ENCODE peak calls at places on chromosomes 1 and 21, in four cellular contexts. One of them, this sample, is unnamed.

GRCh38 chr1:172699111-172699510 is 40.2 kb downstream of the FASLG start:
- DNase-seq in HL-60: peak; percentile 27
- DNase-seq in K562: no peak
- DNase-seq in GM12878: peak; percentile 17
- DNase-seq in this sample: no peak

GRCh38 chr21:44916965-44917364 is 3.7 kb downstream of the ITGB2 start:
- DNase-seq in HL-60: no peak
- DNase-seq in K562: no peak
- DNase-seq in GM12878: no peak
- DNase-seq in this sample: no peak

GRCh38 chr1:70142120-70142519 is 63.3 kb downstream of the LRRC40 start:
- DNase-seq in HL-60: no peak
- DNase-seq in K562: peak; percentile 12
- DNase-seq in GM12878: no peak
- DNase-seq in this sample: no peak

GRCh38 chr1:25795955-25796806 is 3.8 kb upstream of the SELENON start:
- DNase-seq in HL-60: no peak
- DNase-seq in K562: no peak
- DNase-seq in GM12878: no peak
- DNase-seq in this sample: no peak

GRCh38 chr1:91428182-91428798 is 23.7 kb upstream of the HFM1 start:
- DNase-seq in HL-60: no peak
- DNase-seq in K562: no peak
- DNase-seq in GM12878: no peak
- DNase-seq in this sample: no peak

GRCh38 chr1:31881698-31882000 is 56.5 kb downstream of the PTP4A2 start:
- DNase-seq in HL-60: no peak
- DNase-seq in K562: no peak
- DNase-seq in GM12878: no peak
- DNase-seq in this sample: no peak

GRCh38 chr1:157691285-157691920 is 9.2 kb downstream of the FCRL3 start:
- DNase-seq in HL-60: peak; percentile 27
- DNase-seq in K562: peak; percentile 19
- DNase-seq in GM12878: no peak
- DNase-seq in this sample: peak; percentile 25

GRCh38 chr21:44087426-44088400 is 19.5 kb upstream of the PWP2 start:
- DNase-seq in HL-60: peak; percentile 93
- DNase-seq in K562: no peak
- DNase-seq in GM12878: no peak
- DNase-seq in this sample: no peak

GRCh38 chr1:34597877-34598514 is 156.9 kb upstream of the GJB5 start:
- DNase-seq in HL-60: peak; percentile 55
- DNase-seq in K562: peak; percentile 78
- DNase-seq in GM12878: peak; percentile 41
- DNase-seq in this sample: peak; percentile 58

GRCh38 chr1:162463021-162463420 is 34.6 kb upstream of the UHMK1 start:
- DNase-seq in HL-60: no peak
- DNase-seq in K562: no peak
- DNase-seq in GM12878: no peak
- DNase-seq in this sample: no peak

GRCh38 chr1:212699104-212699838 is 369 bp downstream of the BATF3 start:
- DNase-seq in HL-60: peak; percentile 38
- DNase-seq in K562: peak; percentile 78
- DNase-seq in GM12878: no peak
- DNase-seq in this sample: peak; percentile 57

GRCh38 chr1:173122958-173123852 is 72.5 kb upstream of the TNFSF18 start:
- DNase-seq in HL-60: peak; percentile 93
- DNase-seq in K562: no peak
- DNase-seq in GM12878: no peak
- DNase-seq in this sample: no peak

GRCh38 chr1:236888903-236889302 is 93.8 kb downstream of the MTR start:
- DNase-seq in HL-60: no peak
- DNase-seq in K562: no peak
- DNase-seq in GM12878: no peak
- DNase-seq in this sample: no peak

GRCh38 chr21:44989943-44990780 is 50.3 kb downstream of the SLX9 start:
- DNase-seq in HL-60: no peak
- DNase-seq in K562: no peak
- DNase-seq in GM12878: no peak
- DNase-seq in this sample: no peak

GRCh38 chr21:31656199-31657095 is 3.0 kb upstream of the SOD1 start:
- DNase-seq in HL-60: no peak
- DNase-seq in K562: no peak
- DNase-seq in GM12878: no peak
- DNase-seq in this sample: no peak

GRCh38 chr1:230758705-230759354 is 11.6 kb downstream of the CAPN9 start:
- DNase-seq in HL-60: no peak
- DNase-seq in K562: no peak
- DNase-seq in GM12878: no peak
- DNase-seq in this sample: no peak

GRCh38 chr1:206737729-206738222 is 32.8 kb upstream of the IL19 start:
- DNase-seq in HL-60: no peak
- DNase-seq in K562: peak; percentile 43
- DNase-seq in GM12878: no peak
- DNase-seq in this sample: no peak

GRCh38 chr1:230641900-230642262 is 400 bp upstream of the COG2 start:
- DNase-seq in HL-60: no peak
- DNase-seq in K562: no peak
- DNase-seq in GM12878: no peak
- DNase-seq in this sample: no peak

GRCh38 chr1:111603979-111604378 is 15.6 kb upstream of the RAP1A start:
- DNase-seq in HL-60: peak; percentile 19
- DNase-seq in K562: no peak
- DNase-seq in GM12878: no peak
- DNase-seq in this sample: no peak

GRCh38 chr1:159056069-159056698 is 20.4 kb downstream of the AIM2 start:
- DNase-seq in HL-60: peak; percentile 74
- DNase-seq in K562: no peak
- DNase-seq in GM12878: no peak
- DNase-seq in this sample: no peak

GRCh38 chr21:17257784-17258183 is 255.1 kb upstream of the CXADR start:
- DNase-seq in HL-60: no peak
- DNase-seq in K562: no peak
- DNase-seq in GM12878: no peak
- DNase-seq in this sample: no peak

GRCh38 chr1:54986532-54986931 is 6.1 kb downstream of the TMEM61 start:
- DNase-seq in HL-60: no peak
- DNase-seq in K562: no peak
- DNase-seq in GM12878: no peak
- DNase-seq in this sample: no peak

GRCh38 chr1:235929216-235929615 is 62.5 kb upstream of the LYST start:
- DNase-seq in HL-60: no peak
- DNase-seq in K562: no peak
- DNase-seq in GM12878: no peak
- DNase-seq in this sample: no peak

GRCh38 chr1:207823880-207824566 is 72.2 kb downstream of the CD46 start:
- DNase-seq in HL-60: peak; percentile 49
- DNase-seq in K562: no peak
- DNase-seq in GM12878: peak; percentile 85
- DNase-seq in this sample: no peak

GRCh38 chr1:244049142-244049968 is 1.7 kb upstream of the ZBTB18 start:
- DNase-seq in HL-60: peak; percentile 67
- DNase-seq in K562: peak; percentile 69
- DNase-seq in GM12878: no peak
- DNase-seq in this sample: peak; percentile 31

GRCh38 chr21:31326478-31327247 is 17.4 kb downstream of the TIAM1 start:
- DNase-seq in HL-60: peak; percentile 10
- DNase-seq in K562: no peak
- DNase-seq in GM12878: peak; percentile 95
- DNase-seq in this sample: peak; percentile 41

GRCh38 chr21:20661221-20661620 is 337.0 kb upstream of the NCAM2 start:
- DNase-seq in HL-60: no peak
- DNase-seq in K562: no peak
- DNase-seq in GM12878: no peak
- DNase-seq in this sample: no peak

GRCh38 chr21:38438476-38438893 is 59.8 kb downstream of the ERG start:
- DNase-seq in HL-60: peak; percentile 76
- DNase-seq in K562: no peak
- DNase-seq in GM12878: no peak
- DNase-seq in this sample: no peak

GRCh38 chr1:7265771-7266371 is 480.6 kb downstream of the CAMTA1 start:
- DNase-seq in HL-60: no peak
- DNase-seq in K562: no peak
- DNase-seq in GM12878: no peak
- DNase-seq in this sample: no peak

GRCh38 chr1:243793298-243793697 is 56.7 kb downstream of the AKT3 start:
- DNase-seq in HL-60: no peak
- DNase-seq in K562: no peak
- DNase-seq in GM12878: no peak
- DNase-seq in this sample: no peak

GRCh38 chr1:205452906-205453305 is 2.9 kb downstream of the BLACAT1 start:
- DNase-seq in HL-60: no peak
- DNase-seq in K562: no peak
- DNase-seq in GM12878: no peak
- DNase-seq in this sample: no peak
- TF ChIP-seq SPI1 in HL-60: no peak
- TF ChIP-seq SPI1 in K562: no peak
- TF ChIP-seq SPI1 in GM12878: no peak
- TF ChIP-seq SPI1 in this sample: no peak

GRCh38 chr1:112737573-112737972 is 22.4 kb upstream of the PPM1J start:
- DNase-seq in HL-60: no peak
- DNase-seq in K562: no peak
- DNase-seq in GM12878: no peak
- DNase-seq in this sample: no peak

GRCh38 chr1:112729909-112730308 is 14.8 kb upstream of the PPM1J start:
- DNase-seq in HL-60: no peak
- DNase-seq in K562: no peak
- DNase-seq in GM12878: no peak
- DNase-seq in this sample: no peak

GRCh38 chr1:112731451-112731850 is 16.3 kb upstream of the PPM1J start:
- DNase-seq in HL-60: no peak
- DNase-seq in K562: no peak
- DNase-seq in GM12878: no peak
- DNase-seq in this sample: no peak

DNA sequence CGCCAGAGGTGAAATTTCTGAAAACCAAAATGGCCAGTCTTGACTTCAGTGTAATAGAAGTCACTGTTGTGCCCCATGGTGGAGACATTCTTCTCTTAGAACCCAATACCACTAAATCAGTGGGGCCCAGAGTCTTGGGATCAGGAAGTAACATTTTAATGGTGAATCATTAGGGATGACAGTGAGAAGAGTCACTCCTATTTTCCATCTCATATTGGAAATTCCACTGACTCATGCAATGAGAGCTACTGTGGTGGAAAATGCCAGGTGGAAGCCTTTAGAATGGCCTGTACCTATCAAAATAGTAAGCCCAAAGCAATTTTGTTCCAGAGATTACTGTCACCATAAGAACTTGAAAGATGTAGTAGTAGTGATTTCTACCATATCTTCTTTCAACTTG is 20.6 kb upstream of the PPM1J start:
- DNase-seq in HL-60: no peak
- DNase-seq in K562: no peak
- DNase-seq in GM12878: no peak
- DNase-seq in this sample: no peak
- TF ChIP-seq SPI1 in HL-60: no peak
- TF ChIP-seq SPI1 in K562: no peak
- TF ChIP-seq SPI1 in GM12878: no peak
- TF ChIP-seq SPI1 in this sample: no peak

GRCh38 chr1:233281711-233282581 is 13.6 kb downstream of the PCNX2 start:
- DNase-seq in HL-60: peak; percentile 56
- DNase-seq in K562: no peak
- DNase-seq in GM12878: peak; percentile 38
- DNase-seq in this sample: peak; percentile 24
- TF ChIP-seq SPI1 in HL-60: no peak
- TF ChIP-seq SPI1 in K562: no peak
- TF ChIP-seq SPI1 in GM12878: no peak
- TF ChIP-seq SPI1 in this sample: no peak

GRCh38 chr1:175268720-175269119 is 76.1 kb upstream of the KIAA0040 start:
- DNase-seq in HL-60: no peak
- DNase-seq in K562: no peak
- DNase-seq in GM12878: no peak
- DNase-seq in this sample: no peak

GRCh38 chr1:175267716-175268416 is 75.3 kb upstream of the KIAA0040 start:
- DNase-seq in HL-60: no peak
- DNase-seq in K562: no peak
- DNase-seq in GM12878: no peak
- DNase-seq in this sample: no peak

GRCh38 chr1:175269151-175269550 is 76.6 kb upstream of the KIAA0040 start:
- DNase-seq in HL-60: no peak
- DNase-seq in K562: no peak
- DNase-seq in GM12878: no peak
- DNase-seq in this sample: no peak

GRCh38 chr1:175272361-175272760 is 79.8 kb upstream of the KIAA0040 start:
- DNase-seq in HL-60: no peak
- DNase-seq in K562: no peak
- DNase-seq in GM12878: no peak
- DNase-seq in this sample: no peak

GRCh38 chr1:175270361-175270760 is 77.8 kb upstream of the KIAA0040 start:
- DNase-seq in HL-60: no peak
- DNase-seq in K562: no peak
- DNase-seq in GM12878: no peak
- DNase-seq in this sample: no peak
- TF ChIP-seq SPI1 in HL-60: no peak
- TF ChIP-seq SPI1 in K562: no peak
- TF ChIP-seq SPI1 in GM12878: no peak
- TF ChIP-seq SPI1 in this sample: no peak

GRCh38 chr1:12144969-12145368 is 21.8 kb upstream of the TNFRSF1B start:
- DNase-seq in HL-60: no peak
- DNase-seq in K562: no peak
- DNase-seq in GM12878: no peak
- DNase-seq in this sample: no peak

GRCh38 chr1:12142891-12143630 is 23.7 kb upstream of the TNFRSF1B start:
- DNase-seq in HL-60: peak; percentile 84
- DNase-seq in K562: no peak
- DNase-seq in GM12878: no peak
- DNase-seq in this sample: no peak

GRCh38 chr1:12142141-12142823 is 24.5 kb upstream of the TNFRSF1B start:
- DNase-seq in HL-60: no peak
- DNase-seq in K562: no peak
- DNase-seq in GM12878: no peak
- DNase-seq in this sample: no peak

GRCh38 chr1:12144236-12144635 is 22.6 kb upstream of the TNFRSF1B start:
- DNase-seq in HL-60: no peak
- DNase-seq in K562: no peak
- DNase-seq in GM12878: no peak
- DNase-seq in this sample: no peak

DNA sequence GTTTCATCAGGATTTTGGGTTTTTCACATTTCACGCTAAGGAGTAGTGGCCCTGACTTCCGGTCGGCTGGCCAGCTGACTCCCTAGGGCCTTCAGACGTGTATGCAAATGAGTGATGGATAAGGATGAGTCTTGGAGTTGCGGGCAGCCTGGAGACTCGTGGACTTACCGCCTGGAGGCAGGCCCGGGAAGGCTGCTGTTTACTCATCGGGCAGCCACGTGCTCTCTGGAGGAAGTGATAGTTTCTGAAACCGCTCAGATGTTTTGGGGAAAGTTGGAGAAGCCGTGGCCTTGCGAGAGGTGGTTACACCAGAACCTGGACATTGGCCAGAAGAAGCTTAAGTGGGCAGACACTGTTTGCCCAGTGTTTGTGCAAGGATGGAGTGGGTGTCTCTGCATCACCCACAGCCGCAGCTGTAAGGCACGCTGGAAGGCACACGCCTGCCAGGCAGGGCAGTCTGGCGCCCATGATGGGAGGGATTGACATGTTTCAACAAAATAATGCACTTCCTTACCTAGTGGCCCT is 23.1 kb upstream of the TNFRSF1B start:
- DNase-seq in HL-60: peak; percentile 97
- DNase-seq in K562: peak; percentile 40
- DNase-seq in GM12878: no peak
- DNase-seq in this sample: no peak
- TF ChIP-seq SPI1 in HL-60: peak; percentile 78
- TF ChIP-seq SPI1 in K562: peak; percentile 48
- TF ChIP-seq SPI1 in GM12878: peak; percentile 80
- TF ChIP-seq SPI1 in this sample: peak; percentile 84